ENCODE peak calls at places on chromosome 17, in seven cellular contexts. M, N, K, I, G, T and R are unnamed samples.

GRCh38 chr17:15502315-15503112 is 35.1 kb upstream of the CDRT4 start:
- DNase-seq in M (peak), N (peak), K (peak), I (peak), G (peak), T (no peak), R (no peak)

GRCh38 chr17:4565209-4566141 is 5.1 kb upstream of the GGT6 start:
- DNase-seq in M (peak), N (peak), K (no peak), I (peak), G (peak), T (peak), R (no peak)

GRCh38 chr17:46979023-46979870 is at the start of gene RPRML:
- DNase-seq in M (no peak), N (peak), K (peak), I (no peak), G (peak), T (no peak), R (no peak)

GRCh38 chr17:81302861-81303326 is 7.8 kb upstream of the SLC38A10 start:
- DNase-seq in M (no peak), N (no peak), K (no peak), I (no peak), G (no peak), T (no peak), R (no peak)

GRCh38 chr17:50541916-50542688 is 4.9 kb upstream of the SPATA20 start:
- DNase-seq in M (no peak), N (peak), K (peak), I (peak), G (peak), T (peak), R (peak)

GRCh38 chr17:38621538-38621937 is 15.8 kb upstream of the SRCIN1 start:
- DNase-seq in M (no peak), N (no peak), K (no peak), I (no peak), G (no peak), T (no peak), R (no peak)

GRCh38 chr17:82737981-82738877 is 2.8 kb downstream of the FN3K start:
- DNase-seq in M (no peak), N (peak), K (peak), I (no peak), G (no peak), T (no peak), R (no peak)

GRCh38 chr17:49968380-49969133 is 433 bp upstream of the DLX4 start:
- DNase-seq in M (peak), N (peak), K (peak), I (peak), G (peak), T (peak), R (no peak)

GRCh38 chr17:44921122-44921882 is 6.0 kb upstream of the GFAP start:
- DNase-seq in M (no peak), N (peak), K (peak), I (no peak), G (no peak), T (no peak), R (no peak)

GRCh38 chr17:20184977-20185619 is 175.9 kb downstream of the SPECC1 start:
- DNase-seq in M (no peak), N (no peak), K (no peak), I (peak), G (peak), T (no peak), R (no peak)

GRCh38 chr17:39772987-39773664 is 35.4 kb downstream of the GRB7 start:
- DNase-seq in M (no peak), N (no peak), K (no peak), I (no peak), G (no peak), T (no peak), R (no peak)
- H3K4me3 ChIP-seq in M (no peak), N (no peak), K (no peak), I (no peak), G (no peak), T (no peak), R (no peak)

DNA sequence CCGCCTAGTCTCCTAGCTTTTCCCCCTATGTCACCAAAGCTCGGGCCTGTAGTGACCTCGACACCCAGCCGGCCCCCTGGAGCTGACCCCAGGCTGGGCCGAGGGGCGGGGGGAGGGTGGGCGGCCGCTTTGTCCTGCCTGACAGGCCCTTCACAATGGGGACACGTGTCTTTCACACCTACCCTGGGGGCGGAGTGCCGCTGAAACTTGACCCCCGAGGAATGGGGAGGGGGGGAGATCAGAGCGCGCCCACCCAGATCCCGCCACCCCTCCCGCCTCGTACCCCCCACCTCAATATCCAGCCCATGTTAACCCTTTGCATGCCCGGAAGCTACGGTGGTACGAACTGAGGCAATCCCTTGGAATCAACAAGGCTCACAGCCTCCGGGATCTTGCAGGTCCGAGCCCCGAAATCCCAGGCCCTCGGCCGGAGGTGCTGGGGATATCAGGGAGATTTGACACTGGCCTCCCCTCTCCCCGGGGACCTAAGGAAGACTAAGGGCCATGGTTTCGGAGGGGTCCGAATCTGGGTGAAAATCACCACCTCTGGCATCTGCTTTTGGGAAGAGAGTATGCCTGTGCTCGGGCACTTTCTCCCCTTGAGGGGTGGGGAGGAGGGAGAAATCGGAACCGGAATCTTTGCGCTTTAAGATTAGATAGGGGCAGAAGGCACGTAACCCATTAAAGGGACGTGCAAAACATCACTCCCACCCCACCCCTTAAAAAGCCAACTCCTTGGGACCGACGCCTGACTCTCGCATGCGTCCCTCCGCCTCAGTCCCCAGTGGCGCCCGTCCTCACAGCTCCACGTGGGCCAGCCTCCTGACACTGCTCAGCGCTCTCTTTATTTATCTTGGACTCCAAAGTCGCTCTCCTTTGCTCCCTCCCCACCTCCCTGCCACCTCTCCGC is 2.6 kb downstream of the NOG start:
- DNase-seq in M (no peak), N (peak), K (no peak), I (no peak), G (no peak), T (no peak), R (no peak)
- H3K4me3 ChIP-seq in M (no peak), N (peak), K (peak), I (peak), G (no peak), T (peak), R (peak)

GRCh38 chr17:7887038-7887481 is 1.5 kb upstream of the CHD3 start:
- DNase-seq in M (no peak), N (no peak), K (no peak), I (no peak), G (peak), T (no peak), R (no peak)
- H3K4me3 ChIP-seq in M (peak), N (peak), K (peak), I (peak), G (peak), T (peak), R (peak)

GRCh38 chr17:78315355-78316114 is 44.3 kb downstream of the SOCS3 start:
- DNase-seq in M (peak), N (peak), K (peak), I (no peak), G (peak), T (no peak), R (no peak)

GRCh38 chr17:78314683-78315354 is 45.1 kb downstream of the SOCS3 start:
- DNase-seq in M (no peak), N (no peak), K (no peak), I (no peak), G (no peak), T (no peak), R (no peak)

GRCh38 chr17:78316867-78317816 is 42.7 kb downstream of the SOCS3 start:
- DNase-seq in M (no peak), N (peak), K (no peak), I (peak), G (no peak), T (no peak), R (no peak)

GRCh38 chr17:78317817-78318400 is 42.0 kb downstream of the SOCS3 start:
- DNase-seq in M (no peak), N (no peak), K (no peak), I (no peak), G (no peak), T (no peak), R (no peak)

DNA sequence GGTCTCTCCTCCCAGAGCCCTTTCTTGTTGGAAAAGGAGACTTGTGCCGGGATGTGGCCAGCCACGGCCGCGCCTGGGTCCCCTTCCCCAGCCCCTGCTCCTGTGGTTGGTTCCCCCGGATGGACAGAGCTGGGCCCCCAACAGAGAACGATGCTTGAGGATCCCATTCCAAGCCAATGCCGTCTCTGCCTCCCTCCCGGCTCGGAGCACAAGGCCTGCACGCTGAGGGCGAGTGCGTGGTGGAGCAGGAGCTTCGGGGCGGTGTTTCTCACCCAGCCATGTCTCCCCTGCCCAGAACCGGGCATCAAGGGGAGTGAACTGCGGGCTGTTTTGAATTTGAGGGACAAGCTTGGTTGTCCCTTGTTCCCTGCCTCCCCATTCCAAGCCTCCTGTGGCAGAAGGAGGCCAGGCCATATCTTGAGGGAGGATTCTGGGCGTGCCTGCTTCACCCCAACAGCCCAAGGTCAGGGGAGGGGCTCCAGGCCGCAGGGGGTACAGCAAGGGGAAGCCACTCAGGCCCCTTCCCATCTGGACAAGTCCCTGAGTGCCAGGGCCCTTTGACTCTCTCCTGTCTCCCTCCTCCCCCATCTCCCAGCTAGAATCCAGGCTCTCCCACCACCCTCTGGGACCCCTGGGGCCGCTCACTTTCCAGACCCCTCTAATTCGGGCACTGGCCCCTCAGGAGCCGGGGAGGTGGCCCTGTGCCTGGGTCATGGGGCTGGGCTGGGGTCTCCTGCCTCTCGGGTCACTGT is 43.6 kb downstream of the SOCS3 start:
- DNase-seq in M (no peak), N (no peak), K (no peak), I (no peak), G (no peak), T (no peak), R (no peak)
- H3K4me3 ChIP-seq in M (peak), N (no peak), K (no peak), I (no peak), G (no peak), T (no peak), R (no peak)

GRCh38 chr17:17839792-17840707 is 3.3 kb upstream of the SREBF1 start:
- DNase-seq in M (peak), N (peak), K (peak), I (peak), G (no peak), T (peak), R (peak)

GRCh38 chr17:17843096-17843495 is 6.3 kb upstream of the SREBF1 start:
- DNase-seq in M (no peak), N (no peak), K (no peak), I (no peak), G (no peak), T (no peak), R (no peak)

GRCh38 chr17:17842111-17842876 is 5.5 kb upstream of the SREBF1 start:
- DNase-seq in M (no peak), N (no peak), K (no peak), I (no peak), G (no peak), T (no peak), R (no peak)

GRCh38 chr17:17841620-17842025 is 4.8 kb upstream of the SREBF1 start:
- DNase-seq in M (no peak), N (peak), K (peak), I (no peak), G (no peak), T (no peak), R (no peak)

GRCh38 chr17:17840751-17841591 is 4.2 kb upstream of the SREBF1 start:
- DNase-seq in M (no peak), N (no peak), K (no peak), I (no peak), G (no peak), T (no peak), R (no peak)
- H3K4me3 ChIP-seq in M (peak), N (peak), K (peak), I (peak), G (no peak), T (no peak), R (peak)

GRCh38 chr17:34579979-34580684 is 750 bp downstream of the TMEM132E start:
- DNase-seq in M (no peak), N (no peak), K (peak), I (no peak), G (no peak), T (no peak), R (no peak)

GRCh38 chr17:34580685-34581445 is 1.5 kb downstream of the TMEM132E start:
- DNase-seq in M (no peak), N (no peak), K (no peak), I (no peak), G (no peak), T (no peak), R (no peak)

GRCh38 chr17:34578656-34579016 is 746 bp upstream of the TMEM132E start:
- DNase-seq in M (no peak), N (no peak), K (no peak), I (no peak), G (no peak), T (no peak), R (no peak)

GRCh38 chr17:34578016-34578415 is 1.4 kb upstream of the TMEM132E start:
- DNase-seq in M (no peak), N (no peak), K (no peak), I (no peak), G (no peak), T (no peak), R (no peak)

GRCh38 chr17:34579017-34579946 is at the start of gene TMEM132E:
- DNase-seq in M (no peak), N (peak), K (peak), I (peak), G (no peak), T (no peak), R (no peak)
- H3K4me3 ChIP-seq in M (no peak), N (peak), K (peak), I (peak), G (peak), T (peak), R (peak)